ENCODE peak calls at places on chromosome 22, in five cellular contexts. J is GM20000, Z is right lobe of liver, K is cardiac fibroblast, F is thyroid gland. S is an unnamed sample.
A peak's percentile ranks its signal among the peaks of the same experiment; 100 is the strongest.

GRCh38 chr22:42688241-42688913 is 32.3 kb downstream of the A4GALT start:
- DNase-seq in K (peak; percentile 95), F (peak; percentile 92), Z (peak; percentile 82), J (no peak), S (no peak)

GRCh38 chr22:26484360-26484706 is 656 bp downstream of the SRRD start:
- DNase-seq in K (no peak), F (no peak), Z (no peak), J (no peak), S (no peak)

GRCh38 chr22:25405854-25406509 is 158.5 kb upstream of the GRK3 start:
- DNase-seq in K (no peak), F (peak; percentile 34), J (no peak), Z (no peak), S (no peak)

GRCh38 chr22:28282346-28282745 is 363.3 kb upstream of the PITPNB start:
- DNase-seq in K (peak; percentile 43), J (no peak), Z (no peak), F (no peak), S (no peak)

GRCh38 chr22:35540600-35541253 is at the start of gene RASD2:
- DNase-seq in F (peak; percentile 40), J (no peak), Z (no peak), K (no peak), S (no peak)

GRCh38 chr22:25759825-25760231 is 17.8 kb downstream of the MYO18B start:
- DNase-seq in J (no peak), K (peak; percentile 99), Z (no peak), F (no peak), S (no peak)

GRCh38 chr22:32996702-32997101 is 61.5 kb downstream of the SYN3 start:
- DNase-seq in J (no peak), F (peak; percentile 7), K (peak; percentile 10), Z (no peak), S (no peak)

GRCh38 chr22:35661377-35661937 is 13.2 kb downstream of the APOL6 start:
- DNase-seq in K (peak; percentile 69), Z (no peak), F (no peak), J (no peak), S (no peak)

GRCh38 chr22:48905206-48905975 is 922.3 kb downstream of the BRD1 start:
- DNase-seq in K (no peak), J (no peak), Z (no peak), F (no peak), S (no peak)
- TF ChIP-seq CTCF in K (no peak), J (no peak), Z (no peak), F (no peak), S (no peak)

GRCh38 chr22:19844423-19845368 is 10.0 kb downstream of the GNB1L start:
- DNase-seq in F (peak; percentile 32), J (no peak), Z (peak; percentile 58), K (peak; percentile 45), S (no peak)
- TF ChIP-seq CTCF in F (no peak), J (no peak), Z (no peak), K (no peak), S (no peak)

GRCh38 chr22:37387793-37388192 is 39.5 kb downstream of the ELFN2 start:
- DNase-seq in J (no peak), Z (no peak), K (no peak), F (no peak), S (no peak)
- TF ChIP-seq CTCF in J (no peak), Z (no peak), K (no peak), F (no peak), S (no peak)

DNA sequence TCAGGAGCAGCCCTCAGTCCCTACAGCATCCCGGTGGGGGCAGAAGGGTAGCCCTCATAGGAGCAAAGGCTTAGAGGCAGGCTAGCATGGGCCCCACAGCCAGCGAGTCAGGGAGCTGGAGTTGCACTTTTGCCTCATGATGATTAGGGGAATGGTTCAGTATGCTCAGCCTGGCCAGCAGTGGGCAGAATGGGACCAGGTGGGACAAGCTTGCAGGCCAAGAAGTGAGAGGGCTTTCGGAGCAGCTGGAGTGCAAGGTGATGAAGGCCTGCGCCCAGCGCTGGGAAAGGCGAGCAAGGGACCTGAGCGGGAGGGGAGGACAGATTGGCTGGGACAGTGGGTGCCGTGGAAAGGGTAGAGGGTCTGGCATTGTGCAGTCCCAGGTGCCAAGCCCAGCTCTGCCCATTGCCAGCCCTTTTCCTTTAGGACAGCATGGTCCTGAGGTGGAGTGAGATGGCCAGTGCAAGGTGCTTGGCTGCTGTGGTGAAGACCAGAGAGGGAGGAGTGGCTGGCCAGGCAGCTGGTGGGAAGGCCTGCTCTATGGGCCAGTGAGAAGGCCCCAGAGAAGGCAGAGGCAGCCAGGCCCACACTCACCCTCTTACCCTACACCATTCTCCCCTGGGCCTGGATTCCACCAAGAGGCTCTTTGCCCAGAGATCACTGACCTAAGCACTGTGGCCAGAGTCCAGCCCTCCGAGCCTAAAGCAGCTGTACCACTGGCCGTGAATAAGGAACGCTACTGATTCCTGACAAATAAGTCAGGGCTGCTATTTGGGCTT is 47.9 kb upstream of the SUSD2 start:
- DNase-seq in J (no peak), F (no peak), K (peak; percentile 15), Z (no peak), S (no peak)
- TF ChIP-seq CTCF in J (peak; percentile 9), F (no peak), K (peak; percentile 36), Z (no peak), S (no peak)

GRCh38 chr22:30453731-30454510 is 17.9 kb downstream of the SEC14L3 start:
- DNase-seq in F (peak; percentile 58), Z (no peak), J (no peak), K (peak; percentile 13), S (no peak)
- TF ChIP-seq CTCF in F (no peak), Z (no peak), J (no peak), K (no peak), S (no peak)

DNA sequence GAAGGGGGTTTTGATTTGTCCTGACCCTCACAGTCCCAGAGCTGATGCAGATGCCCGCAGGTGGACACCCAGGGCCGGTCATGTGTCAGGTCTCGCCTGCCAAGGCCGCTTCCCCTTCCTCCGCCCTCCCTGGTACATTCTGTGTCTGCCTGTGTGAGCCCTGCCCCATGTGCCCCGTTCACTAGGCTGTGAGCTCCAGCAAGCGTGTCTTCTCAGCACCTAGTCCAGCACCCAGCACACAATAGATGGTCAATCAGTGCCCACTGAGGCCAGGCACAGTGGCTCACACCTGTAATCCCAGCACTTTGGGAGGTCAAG is 29.9 kb upstream of the PPARA start:
- DNase-seq in F (no peak), J (no peak), K (no peak), Z (no peak), S (no peak)
- TF ChIP-seq CTCF in F (no peak), J (no peak), K (no peak), Z (no peak), S (no peak)

S was measured in natural killer cell.